ENCODE peak calls at places on chromosomes 1 and 21, in four cellular contexts. Y is choroid plexus epithelial cell, Q is AG04449, T is tibial artery. H is an unnamed sample.

GRCh38 chr1:184157396-184157747 is 105.8 kb downstream of the TSEN15 start:
- DNase-seq in T (no peak), Q (no peak), Y (no peak), H (no peak)

GRCh38 chr1:163307479-163308171 is 14.1 kb upstream of the NUF2 start:
- DNase-seq in Y (peak; percentile 85), T (no peak), Q (peak; percentile 41), H (peak; percentile 22)

GRCh38 chr1:78005755-78006154 is 1.0 kb downstream of the DNAJB4 start:
- DNase-seq in T (no peak), Y (peak; percentile 96), Q (peak; percentile 63), H (peak; percentile 85)

GRCh38 chr1:181135815-181136737 is 47.6 kb downstream of the IER5 start:
- DNase-seq in Q (peak; percentile 65), Y (peak; percentile 92), T (peak; percentile 47), H (peak; percentile 81)

GRCh38 chr1:5994713-5995621 is 2.7 kb upstream of the NPHP4 start:
- DNase-seq in Y (no peak), Q (no peak), T (no peak), H (no peak)

GRCh38 chr1:43432907-43433306 is 20.8 kb downstream of the HYI start:
- DNase-seq in Y (no peak), T (peak; percentile 57), Q (no peak), H (no peak)

GRCh38 chr1:55572878-55573734 is 357.9 kb upstream of the USP24 start:
- DNase-seq in Q (no peak), Y (peak; percentile 48), T (no peak), H (no peak)

GRCh38 chr1:240399381-240399780 is 212.6 kb downstream of the GREM2 start:
- DNase-seq in Y (peak; percentile 86), T (no peak), Q (peak; percentile 86), H (no peak)

GRCh38 chr1:17233675-17234074 is 15.2 kb upstream of the PADI3 start:
- DNase-seq in Q (peak; percentile 92), Y (peak; percentile 63), T (no peak), H (no peak)

GRCh38 chr1:182671779-182672486 is 12.5 kb downstream of the RGS8 start:
- DNase-seq in Q (no peak), T (no peak), Y (no peak), H (no peak)

GRCh38 chr1:161261859-161262225 is 3.3 kb downstream of the PCP4L1 start:
- DNase-seq in T (no peak), Q (no peak), Y (peak; percentile 66), H (no peak)

GRCh38 chr1:24796524-24796923 is 51.3 kb downstream of the CLIC4 start:
- DNase-seq in Q (no peak), T (no peak), Y (no peak), H (no peak)

GRCh38 chr1:66752000-66752592 is at the start of gene DYNLT5:
- DNase-seq in Q (no peak), Y (peak; percentile 50), T (peak; percentile 72), H (no peak)

GRCh38 chr1:160625725-160626498 is 20.9 kb downstream of the SLAMF1 start:
- DNase-seq in T (no peak), Y (no peak), Q (no peak), H (no peak)

GRCh38 chr1:71245246-71245645 is 164.4 kb upstream of the ZRANB2 start:
- DNase-seq in T (no peak), Y (no peak), Q (no peak), H (no peak)

GRCh38 chr1:88140325-88140724 is 543.7 kb upstream of the PKN2 start:
- DNase-seq in Q (no peak), T (no peak), Y (no peak), H (no peak)

GRCh38 chr1:101089608-101090007 is 64.0 kb upstream of the DPH5 start:
- DNase-seq in T (no peak), Y (no peak), Q (no peak), H (no peak)

GRCh38 chr1:185075476-185075875 is 30.1 kb downstream of the RNF2 start:
- DNase-seq in Q (no peak), Y (no peak), T (no peak), H (no peak)

GRCh38 chr21:32256226-32256625 is 22.6 kb downstream of the MIS18A start:
- DNase-seq in Y (no peak), T (no peak), Q (no peak), H (no peak)

GRCh38 chr1:78284354-78284753 is 206.4 kb upstream of the PTGFR start:
- DNase-seq in Y (peak; percentile 52), T (peak; percentile 66), Q (no peak), H (no peak)

GRCh38 chr21:44480200-44481065 is 25.1 kb downstream of the LRRC3 start:
- DNase-seq in Q (no peak), Y (no peak), T (peak; percentile 49), H (no peak)

GRCh38 chr1:177926201-177926600 is 43.7 kb downstream of the SEC16B start:
- DNase-seq in Y (no peak), Q (no peak), T (no peak), H (no peak)

GRCh38 chr1:160981584-160982411 is 27.2 kb upstream of the ITLN2 start:
- DNase-seq in T (no peak), Q (no peak), Y (no peak), H (no peak)

GRCh38 chr21:46503922-46504539 is 45.3 kb downstream of the DIP2A start:
- DNase-seq in Q (no peak), T (no peak), Y (no peak), H (no peak)

GRCh38 chr1:101026394-101026788 is 807 bp upstream of the DPH5 start:
- DNase-seq in Y (no peak), Q (no peak), T (no peak), H (no peak)

GRCh38 chr1:160858127-160858909 is 4.4 kb downstream of the CD244 start:
- DNase-seq in Y (no peak), Q (no peak), T (no peak), H (no peak)

GRCh38 chr21:35426484-35426883 is 377.4 kb upstream of the RUNX1 start:
- DNase-seq in T (no peak), Y (no peak), Q (no peak), H (no peak)

GRCh38 chr1:239123243-239123642 is 263.1 kb upstream of the CHRM3 start:
- DNase-seq in T (no peak), Y (no peak), Q (no peak), H (no peak)

GRCh38 chr1:6330410-6330827 is 63.1 kb downstream of the ACOT7 start:
- DNase-seq in Q (peak; percentile 24), Y (no peak), T (no peak), H (peak; percentile 54)

GRCh38 chr1:168468042-168468809 is 75.6 kb downstream of the XCL2 start:
- DNase-seq in T (no peak), Y (no peak), Q (no peak), H (no peak)

GRCh38 chr1:37682334-37682987 is 9.9 kb upstream of the CDCA8 start:
- DNase-seq in Q (no peak), T (peak; percentile 81), Y (peak; percentile 77), H (no peak)

GRCh38 chr1:9542425-9542824 is 3.2 kb downstream of the SLC25A33 start:
- DNase-seq in T (no peak), Q (no peak), Y (peak; percentile 71), H (no peak)

GRCh38 chr1:110370827-110371226 is 20.0 kb downstream of the SLC16A4 start:
- DNase-seq in Q (peak; percentile 16), Y (peak; percentile 74), T (no peak), H (no peak)

GRCh38 chr21:39676054-39676771 is 63.5 kb downstream of the B3GALT5 start:
- DNase-seq in Y (peak; percentile 67), T (no peak), Q (no peak), H (no peak)

GRCh38 chr1:37133276-37134145 is 99.2 kb upstream of the GRIK3 start:
- DNase-seq in Y (no peak), T (no peak), Q (no peak), H (no peak)

DNA sequence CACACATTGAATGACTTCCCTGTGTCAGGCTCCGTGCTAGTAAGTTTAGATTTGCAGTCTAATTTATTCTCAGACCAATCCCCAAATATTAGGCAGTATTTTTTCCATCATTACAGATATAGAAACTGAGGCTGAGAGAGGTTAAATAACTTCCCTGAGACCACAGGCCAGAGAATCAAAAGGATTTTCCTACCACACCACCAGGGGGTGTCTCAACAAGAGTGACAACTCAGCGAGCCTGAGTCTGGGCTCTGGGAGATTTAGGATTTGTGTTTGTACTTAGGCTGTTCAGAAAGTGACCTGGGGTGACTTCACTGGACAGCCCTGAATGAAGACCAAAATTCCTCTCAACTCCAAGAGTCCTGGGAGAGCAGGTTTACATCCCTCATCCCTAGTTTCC is 13.3 kb upstream of the LCE5A start:
- DNase-seq in Q (no peak), T (no peak), Y (no peak), H (no peak)
- TF ChIP-seq CTCF in Q (no peak), T (no peak), Y (no peak), H (peak; percentile 4)

DNA sequence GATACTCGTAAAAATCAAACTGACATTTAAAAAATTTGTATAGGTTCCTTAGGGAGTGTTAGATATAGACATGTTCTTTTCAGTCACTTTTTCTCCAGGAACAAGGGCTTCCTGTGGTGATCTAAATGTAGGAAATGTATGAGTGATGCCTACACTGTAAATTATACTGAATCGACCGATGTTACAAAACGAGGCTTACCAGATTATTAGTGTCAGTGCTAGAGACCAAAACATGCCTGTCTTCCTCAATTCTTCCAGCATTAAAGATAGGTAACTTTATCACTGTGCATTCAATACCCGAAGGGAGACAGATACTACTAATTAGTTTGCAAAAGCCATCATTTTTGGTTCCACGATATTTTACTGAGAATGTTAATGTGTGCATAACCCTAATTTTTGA is 86.1 kb downstream of the BRINP3 start:
- DNase-seq in T (no peak), Q (no peak), Y (no peak), H (no peak)
- TF ChIP-seq CTCF in T (no peak), Q (no peak), Y (no peak), H (no peak)

GRCh38 chr1:228226956-228227791 is 19.3 kb downstream of the OBSCN start:
- DNase-seq in Q (no peak), T (no peak), Y (peak; percentile 22), H (no peak)
- TF ChIP-seq CTCF in Q (peak; percentile 36), T (no peak), Y (peak; percentile 45), H (peak; percentile 44)

DNA sequence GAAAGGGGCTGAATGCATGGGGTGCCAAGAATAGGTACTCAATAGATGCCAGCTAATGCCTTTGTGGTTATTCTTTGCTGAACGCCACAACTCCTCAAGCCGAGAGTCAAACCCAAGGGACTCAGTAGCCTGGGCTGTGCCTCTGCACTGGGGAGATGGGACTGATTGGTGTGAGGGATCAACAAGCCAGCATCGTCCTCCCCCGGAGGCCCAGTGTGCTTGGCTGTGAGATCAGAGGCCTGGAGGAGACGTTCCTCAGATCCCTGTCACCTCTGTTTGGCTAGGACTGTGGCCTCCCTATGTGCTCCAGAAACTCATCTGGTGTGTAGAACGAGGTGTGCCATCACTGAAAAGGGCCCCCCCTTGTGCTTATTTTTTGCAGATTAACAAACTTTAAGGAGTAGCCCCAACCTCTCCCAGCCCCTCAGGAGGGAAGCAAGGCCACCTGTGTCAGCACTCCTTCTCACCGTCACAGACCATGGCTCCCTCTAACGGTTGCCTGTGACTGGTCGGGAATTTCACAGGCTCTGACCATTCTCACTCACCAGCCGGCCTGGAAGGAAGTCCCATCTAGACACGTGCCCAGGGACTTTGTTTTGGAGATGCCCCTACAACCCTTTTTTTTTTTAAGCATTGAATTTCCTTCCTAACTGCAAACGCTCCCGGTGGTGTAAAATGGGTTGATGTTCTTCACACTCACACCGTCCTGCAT is 194.0 kb upstream of the VAMP3 start:
- DNase-seq in Y (peak; percentile 51), Q (no peak), T (peak; percentile 57), H (no peak)
- TF ChIP-seq CTCF in Y (peak; percentile 74), Q (peak; percentile 62), T (peak; percentile 12), H (peak; percentile 24)

GRCh38 chr1:82091729-82092128 is 291.0 kb downstream of the ADGRL2 start:
- DNase-seq in T (no peak), Y (peak; percentile 76), Q (no peak), H (no peak)
- TF ChIP-seq CTCF in T (no peak), Y (peak; percentile 36), Q (no peak), H (no peak)